ENCODE peak calls at places on chromosomes 13 and 19, in ten cellular contexts. G is endothelial cell, D is choroid plexus epithelial cell, R is lower leg skin, V is upper lobe of left lung, A is glutamatergic neuron, U is GM13976, Y is IMR-90, J is body of pancreas, F is AG09319. K is an unnamed sample.

GRCh38 chr13:68676513-68677115 is 1431.0 kb upstream of the ATXN8OS start:
- DNase-seq in Y (no peak), D (peak), A (no peak), F (no peak), V (no peak), G (no peak), R (no peak), J (no peak), U (no peak), K (no peak)

GRCh38 chr19:4338441-4339350 is at the start of gene STAP2:
- DNase-seq in G (peak), J (peak), U (peak), D (peak), A (no peak), F (no peak), V (peak), Y (no peak), R (peak), K (no peak)

GRCh38 chr13:100306042-100306441 is 217.1 kb downstream of the PCCA start:
- DNase-seq in D (no peak), V (no peak), Y (no peak), U (no peak), F (no peak), R (no peak), G (no peak), J (no peak), A (no peak), K (no peak)

GRCh38 chr13:73248711-73249580 is 190.1 kb downstream of the KLF5 start:
- DNase-seq in F (no peak), V (peak), D (peak), Y (peak), U (no peak), R (peak), J (peak), G (no peak), A (no peak), K (no peak)

GRCh38 chr13:19382111-19382510 is 179.2 kb downstream of the TPTE2 start:
- DNase-seq in F (no peak), A (no peak), U (no peak), D (no peak), J (no peak), R (no peak), Y (no peak), G (no peak), V (no peak), K (no peak)

GRCh38 chr13:50760751-50761150 is 82.7 kb downstream of the DLEU7 start:
- DNase-seq in U (no peak), G (no peak), V (no peak), F (no peak), J (no peak), A (no peak), R (no peak), Y (no peak), D (peak), K (no peak)

GRCh38 chr13:36242761-36243160 is 28.4 kb upstream of the SOHLH2 start:
- DNase-seq in Y (no peak), D (no peak), V (no peak), J (no peak), U (no peak), F (no peak), G (no peak), R (no peak), A (no peak), K (no peak)

GRCh38 chr19:7868671-7869452 is 5.3 kb downstream of the PRR36 start:
- DNase-seq in U (peak), V (peak), G (peak), D (peak), F (no peak), A (peak), R (peak), Y (peak), J (peak), K (no peak)

GRCh38 chr13:106491928-106492327 is 43.5 kb downstream of the EFNB2 start:
- DNase-seq in D (no peak), U (no peak), R (no peak), Y (no peak), J (no peak), F (no peak), V (no peak), G (no peak), A (no peak), K (no peak)

GRCh38 chr19:33684550-33685303 is 63.0 kb downstream of the CHST8 start:
- DNase-seq in U (no peak), G (no peak), V (no peak), Y (no peak), J (peak), R (no peak), F (no peak), A (peak), D (no peak), K (no peak)

GRCh38 chr13:74575729-74576125 is 441.5 kb upstream of the KLF12 start:
- DNase-seq in U (peak), F (no peak), R (peak), D (peak), Y (peak), V (peak), A (peak), G (peak), J (peak), K (peak)

GRCh38 chr13:43003010-43003409 is 11.0 kb upstream of the EPSTI1 start:
- DNase-seq in U (no peak), V (no peak), A (no peak), Y (peak), D (no peak), F (no peak), J (no peak), G (no peak), R (no peak), K (no peak)

GRCh38 chr19:13997637-13997962 is 8.5 kb downstream of the RFX1 start:
- DNase-seq in G (no peak), U (peak), A (no peak), V (no peak), R (no peak), J (no peak), Y (no peak), F (no peak), D (no peak), K (no peak)

GRCh38 chr19:42220751-42221097 is 612 bp downstream of the ZNF526 start:
- DNase-seq in D (no peak), F (no peak), R (no peak), J (no peak), Y (no peak), U (no peak), G (no peak), A (no peak), V (no peak), K (no peak)

GRCh38 chr19:42217522-42218442 is at the start of gene DEDD2:
- DNase-seq in U (peak), V (peak), G (peak), J (peak), F (peak), Y (peak), R (peak), D (peak), A (peak), K (peak)

GRCh38 chr19:42224940-42225717 is 5.0 kb downstream of the ZNF526 start:
- DNase-seq in G (no peak), A (no peak), D (no peak), Y (no peak), F (no peak), R (no peak), U (no peak), J (no peak), V (no peak), K (no peak)

GRCh38 chr19:42216653-42217521 is 590 bp downstream of the DEDD2 start:
- DNase-seq in R (no peak), V (peak), J (peak), U (peak), G (peak), D (peak), F (no peak), A (peak), Y (peak), K (no peak)

GRCh38 chr19:42219812-42220750 is at the start of gene ZNF526:
- DNase-seq in Y (peak), V (peak), G (peak), U (peak), R (peak), J (peak), D (peak), A (peak), F (peak), K (peak)
- TF ChIP-seq CTCF in Y (peak), V (no peak), G (no peak), U (no peak), R (no peak), J (no peak), D (no peak), A (peak), F (no peak), K (peak)

GRCh38 chr13:66222127-66222526 is 1008.0 kb downstream of the PCDH9 start:
- DNase-seq in V (no peak), R (no peak), G (no peak), F (no peak), U (no peak), Y (no peak), D (no peak), J (no peak), A (no peak), K (no peak)
- TF ChIP-seq CTCF in V (no peak), R (no peak), G (no peak), F (no peak), U (no peak), Y (no peak), D (no peak), J (no peak), A (no peak), K (no peak)

DNA sequence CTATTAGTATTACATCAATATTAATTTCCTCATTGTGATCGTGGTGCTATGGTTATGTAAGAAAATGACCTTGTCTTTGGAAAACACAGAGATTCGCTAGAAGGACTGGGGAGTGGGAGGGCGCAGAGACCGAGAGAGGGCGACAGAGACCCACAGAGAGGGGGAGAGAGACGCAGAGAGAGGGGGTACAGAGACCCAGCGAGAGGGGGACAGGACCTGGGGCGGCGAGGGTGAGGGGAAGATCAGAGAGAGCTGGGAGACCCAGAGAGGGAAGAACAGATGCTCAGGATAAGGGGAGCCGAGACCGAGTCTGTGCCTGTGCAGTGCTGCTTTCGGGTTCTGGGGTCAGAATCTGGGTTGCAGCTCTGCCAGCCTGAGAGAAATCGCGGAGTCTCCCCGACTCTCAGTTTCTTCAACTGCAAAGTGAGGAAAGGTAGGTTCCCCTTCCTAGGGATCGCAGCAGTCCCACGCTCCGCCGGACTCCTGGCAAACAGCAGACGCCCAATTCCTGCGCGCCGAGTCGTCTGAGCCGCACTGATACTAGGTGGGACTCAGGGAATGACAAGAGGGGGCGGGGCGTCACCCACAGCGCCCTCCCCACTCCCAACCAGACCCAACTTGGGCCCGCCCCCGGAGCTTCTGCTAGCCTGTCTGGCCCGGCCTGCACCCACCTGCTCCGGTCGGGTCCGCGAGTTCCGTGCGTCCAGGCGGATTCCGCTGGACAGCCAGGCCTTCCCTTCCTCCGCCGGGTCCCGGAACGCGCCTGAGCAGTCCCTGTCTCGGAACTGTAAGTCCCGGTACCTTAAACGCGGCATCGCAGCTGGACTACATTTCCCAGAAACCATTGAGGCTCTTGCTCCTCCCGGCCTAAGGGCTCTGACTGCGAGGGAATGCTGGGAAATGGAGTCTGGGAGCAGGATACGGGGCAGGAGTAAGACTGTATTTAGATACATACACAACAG is 15.3 kb downstream of the IZUMO2 start:
- DNase-seq in U (peak), G (no peak), F (peak), J (peak), V (peak), D (peak), R (peak), Y (peak), A (peak), K (peak)
- TF ChIP-seq CTCF in U (no peak), G (no peak), F (peak), J (peak), V (peak), D (peak), R (no peak), Y (peak), A (peak), K (peak)

GRCh38 chr19:11204076-11204602 is 6.8 kb upstream of the KANK2 start:
- DNase-seq in J (no peak), R (no peak), V (no peak), G (no peak), A (no peak), U (no peak), Y (no peak), F (no peak), D (no peak), K (no peak)
- TF ChIP-seq CTCF in J (no peak), R (no peak), V (no peak), G (peak), A (no peak), U (no peak), Y (no peak), F (no peak), D (no peak), K (peak)

DNA sequence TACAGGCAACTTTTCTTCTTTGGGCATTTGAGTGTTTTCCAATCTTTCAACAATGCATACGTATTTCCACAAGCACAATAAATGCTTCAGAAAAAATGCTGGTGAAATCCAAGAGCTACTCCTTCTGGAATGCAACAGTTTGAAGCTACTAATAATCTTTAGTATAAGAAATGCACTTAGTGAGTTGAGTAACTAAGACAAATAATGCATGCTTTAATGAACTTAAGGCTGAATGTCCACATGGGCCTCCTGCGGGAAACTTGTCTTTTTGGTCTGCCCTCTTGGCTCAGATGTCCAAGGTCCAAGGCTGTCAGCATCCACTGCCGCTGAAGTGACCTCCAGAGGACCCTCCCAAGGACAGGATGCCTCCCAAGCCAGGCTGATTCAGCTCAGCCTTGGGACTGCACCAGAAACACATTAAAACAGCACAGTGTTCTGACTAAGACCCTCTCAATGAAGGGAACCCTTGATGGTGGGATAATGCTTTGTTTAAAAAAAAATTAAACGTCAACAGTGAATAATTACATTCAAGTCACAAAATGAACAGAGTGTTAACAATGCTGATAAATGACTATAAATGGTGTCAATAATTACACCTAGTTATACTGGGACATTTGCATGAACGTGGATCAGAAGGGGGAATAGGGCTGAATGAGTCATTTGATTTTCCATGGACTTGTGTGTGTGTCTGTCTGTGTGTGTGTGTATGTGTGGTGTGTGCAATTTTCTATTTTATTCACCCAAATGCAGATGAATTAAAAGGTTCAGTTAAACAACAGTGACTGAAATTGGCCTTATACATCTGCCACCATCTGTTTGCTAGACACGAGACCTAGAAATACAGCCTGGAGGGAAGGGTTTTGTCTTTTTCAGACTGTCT is 150.5 kb downstream of the COL4A1 start:
- DNase-seq in G (no peak), U (no peak), A (no peak), F (no peak), J (no peak), D (peak), Y (peak), R (no peak), V (no peak), K (peak)
- TF ChIP-seq CTCF in G (no peak), U (no peak), A (no peak), F (no peak), J (no peak), D (no peak), Y (no peak), R (no peak), V (no peak), K (no peak)

DNA sequence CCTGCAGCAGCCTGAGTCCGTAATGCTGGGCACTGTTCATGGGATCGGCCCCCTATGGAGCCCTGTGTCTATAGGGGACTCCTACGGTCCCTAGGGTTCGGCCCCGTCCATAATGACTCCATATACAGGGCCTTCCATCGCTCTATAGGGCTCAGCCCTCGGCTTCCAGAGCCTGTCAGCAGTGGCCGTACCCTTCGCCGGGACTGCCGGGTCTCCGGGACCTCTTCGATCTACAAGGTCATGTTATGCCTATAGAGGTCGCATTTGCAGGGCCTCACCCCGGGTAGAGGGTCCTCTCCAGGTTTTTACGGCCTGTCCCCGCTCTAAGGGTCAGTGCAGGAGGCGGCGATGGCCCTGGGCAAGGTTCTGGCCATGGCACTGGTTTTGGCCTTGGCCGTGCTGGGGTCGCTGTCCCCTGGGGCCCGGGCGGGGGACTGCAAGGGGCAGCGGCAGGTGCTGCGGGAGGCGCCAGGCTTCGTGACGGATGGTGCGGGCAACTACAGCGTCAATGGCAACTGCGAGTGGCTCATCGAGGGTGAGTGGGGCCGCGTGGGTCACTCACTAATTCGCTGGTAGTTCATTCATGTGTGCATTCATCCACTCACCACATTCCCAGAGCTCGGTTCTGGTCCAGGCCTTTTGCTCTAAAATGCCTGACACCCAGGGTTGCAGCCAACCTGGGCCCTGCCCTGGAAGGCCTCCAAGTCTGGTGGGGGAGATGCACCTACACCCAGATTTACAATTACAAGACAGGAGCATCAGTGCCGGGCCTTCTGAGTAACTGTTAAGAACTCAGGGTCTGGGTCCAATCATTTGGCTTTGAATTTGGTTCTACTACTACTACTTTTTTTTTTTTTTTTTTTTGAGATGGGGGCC is 699 bp downstream of the MEGF8 start:
- DNase-seq in D (no peak), J (no peak), Y (no peak), V (no peak), U (peak), R (no peak), G (peak), A (peak), F (no peak), K (no peak)
- TF ChIP-seq CTCF in D (peak), J (no peak), Y (no peak), V (no peak), U (no peak), R (no peak), G (no peak), A (peak), F (no peak), K (peak)

DNA sequence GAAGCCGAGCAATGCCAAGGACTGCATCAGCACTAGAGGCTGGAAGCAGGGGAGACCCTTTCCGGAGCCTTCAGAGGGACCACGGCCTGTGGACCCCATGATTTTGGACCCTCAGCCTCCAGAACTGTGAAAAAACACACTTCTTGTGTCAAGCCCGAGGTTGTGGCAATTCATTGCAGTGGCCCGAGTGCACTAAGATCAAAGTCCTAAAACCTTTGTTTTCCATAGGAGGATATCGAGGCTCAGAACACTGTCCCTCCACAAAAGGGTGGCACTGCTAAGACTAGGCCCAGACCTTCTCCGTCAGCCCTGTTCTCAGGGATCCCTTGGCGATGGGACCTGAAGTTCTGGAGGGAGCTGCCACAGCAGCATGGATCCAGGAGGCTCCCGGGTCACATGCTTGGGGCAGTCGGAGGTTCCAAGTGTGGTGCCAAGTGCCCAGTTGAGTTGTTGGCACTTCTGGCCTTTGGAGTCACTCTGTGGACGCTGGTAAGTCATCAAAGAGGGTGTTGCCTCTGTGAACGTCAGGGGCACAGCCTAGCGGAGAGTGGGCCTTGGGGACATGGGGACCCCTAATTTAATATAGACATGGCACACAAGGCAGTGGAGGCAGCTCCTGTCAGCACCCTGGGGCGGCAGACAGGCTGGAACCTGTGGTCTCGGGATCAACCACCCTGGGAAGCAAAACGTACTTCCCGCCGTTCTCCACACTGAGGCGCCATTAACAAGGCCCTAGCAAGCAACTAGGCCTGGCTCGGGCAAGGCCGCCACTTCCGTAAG is 199.2 kb downstream of the COL4A1 start:
- DNase-seq in G (peak), Y (no peak), F (no peak), U (no peak), A (peak), D (peak), R (peak), J (no peak), V (no peak), K (no peak)
- TF ChIP-seq CTCF in G (peak), Y (peak), F (no peak), U (no peak), A (no peak), D (peak), R (no peak), J (no peak), V (peak), K (no peak)

DNA sequence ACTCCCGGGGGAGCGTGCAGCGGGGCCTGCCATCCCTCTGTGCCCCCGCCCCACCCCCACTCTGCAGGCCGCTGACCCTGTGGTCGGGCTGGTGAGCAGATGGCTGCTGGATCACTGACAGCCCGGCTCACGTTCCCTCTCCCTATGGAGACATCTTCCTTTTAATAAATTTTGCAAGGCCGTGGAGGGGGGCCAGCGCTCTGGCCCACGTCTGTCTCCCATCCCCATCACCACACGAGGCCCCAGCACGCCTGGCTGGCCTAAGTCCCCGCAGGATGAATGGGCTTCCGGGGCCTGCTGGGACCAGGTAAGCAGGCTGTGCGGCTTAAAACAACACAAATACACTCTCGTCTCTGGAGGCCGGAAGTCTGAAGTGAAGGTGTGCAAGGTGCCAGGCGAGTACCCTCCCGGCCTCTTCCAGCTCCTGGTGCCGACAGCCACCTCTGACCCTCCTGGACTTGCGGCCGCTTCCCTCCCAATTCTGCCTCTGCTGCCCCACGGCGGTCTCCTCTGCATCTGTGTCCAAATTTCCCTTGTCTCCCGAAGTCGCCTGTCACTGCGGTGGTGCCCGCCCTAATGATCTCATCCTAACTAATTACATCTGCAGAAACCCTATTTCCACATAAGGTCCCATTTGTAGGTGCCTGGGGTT is 8.3 kb upstream of the PTBP1 start:
- DNase-seq in V (no peak), Y (no peak), R (no peak), J (no peak), A (peak), U (no peak), G (no peak), D (no peak), F (no peak), K (peak)
- TF ChIP-seq CTCF in V (no peak), Y (no peak), R (no peak), J (no peak), A (no peak), U (no peak), G (no peak), D (no peak), F (no peak), K (peak)

K was measured in type B pancreatic cell.